ENCODE peak calls at places on chromosome 3, in five cellular contexts. W is skeletal muscle cell, L is amygdala, B is HTR-8/SVneo, M is Kasumi-1. K is an unnamed sample.

GRCh38 chr3:4866841-4867240 is 112.4 kb upstream of the BHLHE40 start:
- DNase-seq in W (peak), L (no peak), B (no peak), M (no peak), K (peak)

GRCh38 chr3:189395825-189396224 is 224.1 kb downstream of the TPRG1 start:
- DNase-seq in W (no peak), L (no peak), B (no peak), M (no peak), K (no peak)

GRCh38 chr3:33054100-33055097 is 42.5 kb downstream of the GLB1 start:
- DNase-seq in W (no peak), L (no peak), B (no peak), M (no peak), K (no peak)

GRCh38 chr3:71805199-71805598 is 20.3 kb upstream of the PROK2 start:
- DNase-seq in W (no peak), L (no peak), B (no peak), M (peak), K (no peak)

GRCh38 chr3:24351779-24352469 is 142.7 kb downstream of the THRB start:
- DNase-seq in W (peak), L (no peak), B (no peak), M (no peak), K (no peak)

GRCh38 chr3:14552041-14552648 is 12.0 kb upstream of the GRIP2 start:
- DNase-seq in W (no peak), L (no peak), B (no peak), M (no peak), K (no peak)

GRCh38 chr3:15797600-15798303 is at the start of gene ANKRD28:
- DNase-seq in W (peak), L (no peak), B (peak), M (peak), K (peak)

GRCh38 chr3:81758275-81758674 is 3.2 kb downstream of the GBE1 start:
- DNase-seq in W (peak), L (no peak), B (no peak), M (no peak), K (no peak)

GRCh38 chr3:184656991-184657669 is 54.7 kb downstream of the MAGEF1 start:
- DNase-seq in W (peak), L (no peak), B (peak), M (no peak), K (peak)

GRCh38 chr3:124243253-124243859 is 251.4 kb upstream of the ROPN1 start:
- DNase-seq in W (no peak), L (no peak), B (no peak), M (no peak), K (no peak)

GRCh38 chr3:9946112-9947024 is 5.8 kb downstream of the PRRT3 start:
- DNase-seq in W (peak), L (peak), B (peak), M (peak), K (peak)

GRCh38 chr3:192170031-192170430 is 557.3 kb downstream of the FGF12 start:
- DNase-seq in W (no peak), L (no peak), B (no peak), M (no peak), K (no peak)

GRCh38 chr3:9028134-9028533 is 64.9 kb upstream of the RAD18 start:
- DNase-seq in W (peak), L (peak), B (no peak), M (no peak), K (no peak)

GRCh38 chr3:36220189-36220588 is 160.1 kb upstream of the STAC start:
- DNase-seq in W (no peak), L (no peak), B (no peak), M (no peak), K (no peak)

GRCh38 chr3:193780810-193781472 is 187.9 kb downstream of the OPA1 start:
- DNase-seq in W (peak), L (peak), B (peak), M (peak), K (peak)

GRCh38 chr3:132556467-132557159 is 40.5 kb upstream of the ACKR4 start:
- DNase-seq in W (no peak), L (no peak), B (no peak), M (no peak), K (no peak)

GRCh38 chr3:63015614-63016016 is 140.4 kb upstream of the CADPS start:
- DNase-seq in W (no peak), L (peak), B (no peak), M (no peak), K (no peak)

GRCh38 chr3:52429031-52429430 is 15.9 kb downstream of the SEMA3G start:
- DNase-seq in W (no peak), L (no peak), B (no peak), M (no peak), K (no peak)

K was measured in SW480.